ENCODE peak calls at places on chromosome 16, in eight cellular contexts. K is left kidney; J is GM13977; P is activated naive CD4-positive, alpha-beta T cell; D is NCI-H1048; M is fibroblast of mammary gland; S is CD8-positive, alpha-beta T cell; Z is iPS-NIHi11. Q is an unnamed sample.

GRCh38 chr16:3953728-3954410 is 73.4 kb upstream of the CREBBP start:
- DNase-seq in J (no peak), M (no peak), K (no peak), P (no peak), S (no peak), Z (no peak), D (no peak), Q (peak; percentile 48)

GRCh38 chr16:84042879-84043485 is 387 bp upstream of the SLC38A8 start:
- DNase-seq in D (no peak), J (no peak), P (no peak), M (no peak), Z (peak; percentile 70), S (no peak), K (peak; percentile 85), Q (no peak)

GRCh38 chr16:70635356-70636016 is 10.9 kb upstream of the IL34 start:
- DNase-seq in M (peak; percentile 75), D (no peak), S (no peak), J (no peak), K (peak; percentile 50), Z (peak; percentile 72), P (no peak), Q (peak; percentile 83)

GRCh38 chr16:69906838-69907301 is 44.3 kb upstream of the CLEC18A start:
- DNase-seq in D (no peak), P (no peak), Z (no peak), J (no peak), M (peak; percentile 89), S (no peak), K (no peak), Q (peak; percentile 91)

GRCh38 chr16:67699265-67699664 is 19.9 kb downstream of the GFOD2 start:
- DNase-seq in M (no peak), K (peak; percentile 18), S (no peak), Z (no peak), J (no peak), P (no peak), D (no peak), Q (no peak)

GRCh38 chr16:50282955-50283631 is 16.7 kb downstream of the ADCY7 start:
- DNase-seq in Z (no peak), P (no peak), S (no peak), K (peak; percentile 68), M (no peak), D (no peak), J (no peak), Q (no peak)

GRCh38 chr16:4059969-4060368 is 56.3 kb downstream of the ADCY9 start:
- DNase-seq in P (no peak), J (no peak), S (peak; percentile 56), K (no peak), D (no peak), Z (no peak), M (no peak), Q (no peak)

GRCh38 chr16:89505204-89506112 is 2.7 kb upstream of the SPG7 start:
- DNase-seq in D (no peak), K (peak; percentile 82), P (peak; percentile 58), J (peak; percentile 82), M (peak; percentile 99), Z (no peak), S (peak; percentile 91), Q (peak; percentile 57)

GRCh38 chr16:22380529-22380928 is 6.1 kb upstream of the CDR2 start:
- DNase-seq in P (no peak), M (no peak), D (no peak), J (no peak), S (no peak), Z (no peak), K (no peak), Q (no peak)

GRCh38 chr16:20300312-20301097 is 26.8 kb downstream of the GP2 start:
- DNase-seq in M (peak; percentile 51), D (no peak), Z (peak; percentile 83), P (no peak), S (no peak), J (peak; percentile 67), K (peak; percentile 79), Q (peak; percentile 10)

GRCh38 chr16:75238853-75239371 is 12.5 kb downstream of the BCAR1 start:
- DNase-seq in Z (no peak), P (no peak), D (no peak), M (peak; percentile 36), S (no peak), K (no peak), J (no peak), Q (no peak)

GRCh38 chr16:70395345-70395901 is 43.5 kb downstream of the ST3GAL2 start:
- DNase-seq in K (peak; percentile 69), D (no peak), P (no peak), J (peak; percentile 78), Z (peak; percentile 92), S (peak; percentile 76), M (peak; percentile 43), Q (no peak)

GRCh38 chr16:3945751-3946603 is 65.5 kb upstream of the CREBBP start:
- DNase-seq in D (no peak), K (peak; percentile 90), J (no peak), Z (no peak), M (peak; percentile 96), S (no peak), P (no peak), Q (peak; percentile 97)

GRCh38 chr16:58094791-58095574 is 34.2 kb downstream of the CFAP20 start:
- DNase-seq in K (no peak), D (no peak), S (no peak), M (no peak), P (no peak), J (no peak), Z (no peak), Q (no peak)

GRCh38 chr16:57299009-57299718 is 14.7 kb upstream of the PLLP start:
- DNase-seq in D (no peak), S (no peak), M (peak; percentile 78), Z (peak; percentile 50), K (peak; percentile 79), P (no peak), J (peak; percentile 59), Q (no peak)

GRCh38 chr16:70441406-70441990 is 2.6 kb upstream of the ST3GAL2 start:
- DNase-seq in K (no peak), P (no peak), D (no peak), S (no peak), J (no peak), Z (no peak), M (no peak), Q (no peak)

GRCh38 chr16:77233799-77234502 is 34.7 kb downstream of the SYCE1L start:
- DNase-seq in S (no peak), D (no peak), K (no peak), M (no peak), J (no peak), Z (no peak), P (no peak), Q (no peak)

GRCh38 chr16:68436581-68436980 is 11.7 kb downstream of the SMPD3 start:
- DNase-seq in Z (peak; percentile 46), S (no peak), J (no peak), P (no peak), D (no peak), M (peak; percentile 5), K (no peak), Q (no peak)

GRCh38 chr16:83843657-83844056 is 35.9 kb downstream of the HSBP1 start:
- DNase-seq in D (no peak), S (no peak), J (no peak), P (no peak), M (no peak), Z (no peak), K (no peak), Q (no peak)

GRCh38 chr16:50526249-50526648 is 21.9 kb upstream of the NKD1 start:
- DNase-seq in P (no peak), M (no peak), Z (no peak), K (no peak), S (peak; percentile 25), D (no peak), J (no peak), Q (no peak)

GRCh38 chr16:20875358-20875656 is 24.9 kb downstream of the DCUN1D3 start:
- DNase-seq in J (no peak), S (no peak), K (no peak), D (no peak), Z (no peak), M (no peak), P (no peak), Q (no peak)

GRCh38 chr16:67144943-67145342 is 5.9 kb downstream of the B3GNT9 start:
- DNase-seq in J (no peak), S (no peak), P (no peak), Z (no peak), M (no peak), K (no peak), D (no peak), Q (no peak)

GRCh38 chr16:26365555-26365954 is 673.8 kb downstream of the HS3ST4 start:
- DNase-seq in M (no peak), Z (peak; percentile 11), S (no peak), K (peak; percentile 41), P (no peak), J (no peak), D (no peak), Q (no peak)

GRCh38 chr16:78822509-78822908 is 723.1 kb downstream of the WWOX start:
- DNase-seq in S (no peak), M (no peak), J (no peak), K (no peak), Z (no peak), D (no peak), P (no peak), Q (no peak)

GRCh38 chr16:67200491-67200890 is 1.6 kb downstream of the ELMO3 start:
- DNase-seq in D (no peak), Z (no peak), K (no peak), J (no peak), M (no peak), P (no peak), S (no peak), Q (no peak)

GRCh38 chr16:81896902-81897301 is 114.4 kb downstream of the SDR42E1 start:
- DNase-seq in P (no peak), K (no peak), J (no peak), S (no peak), M (no peak), D (no peak), Z (no peak), Q (no peak)

GRCh38 chr16:66961065-66961744 is at the start of gene CES3:
- DNase-seq in Z (peak; percentile 88), P (no peak), J (peak; percentile 73), D (peak; percentile 2), S (peak; percentile 59), K (peak; percentile 88), M (peak; percentile 59), Q (peak; percentile 24)

GRCh38 chr16:84284168-84284722 is 10.4 kb upstream of the WFDC1 start:
- DNase-seq in D (no peak), Z (peak; percentile 66), J (no peak), M (peak; percentile 60), S (no peak), P (no peak), K (peak; percentile 66), Q (no peak)

GRCh38 chr16:88306860-88307545 is 75.8 kb upstream of the ZNF469 start:
- DNase-seq in P (no peak), K (peak; percentile 31), S (no peak), J (no peak), D (no peak), M (peak; percentile 98), Z (no peak), Q (peak; percentile 99)

GRCh38 chr16:81693467-81694303 is 85.4 kb upstream of the PLCG2 start:
- DNase-seq in K (no peak), P (no peak), Z (no peak), M (no peak), J (no peak), S (no peak), D (no peak), Q (peak; percentile 83)

GRCh38 chr16:57519796-57520360 is 16.5 kb downstream of the CCDC102A start:
- DNase-seq in P (peak; percentile 45), M (peak; percentile 57), D (no peak), K (peak; percentile 88), J (peak; percentile 95), S (peak; percentile 90), Z (peak; percentile 92), Q (no peak)

GRCh38 chr16:75236232-75236631 is 15.2 kb downstream of the BCAR1 start:
- DNase-seq in K (no peak), M (no peak), P (no peak), J (no peak), S (no peak), D (no peak), Z (no peak), Q (no peak)

GRCh38 chr16:86868746-86869145 is 290.4 kb downstream of the FOXL1 start:
- DNase-seq in Z (no peak), S (no peak), K (peak; percentile 82), D (no peak), M (no peak), P (no peak), J (no peak), Q (no peak)

GRCh38 chr16:87855852-87856715 is 13.2 kb downstream of the SLC7A5 start:
- DNase-seq in D (no peak), K (no peak), M (peak; percentile 17), S (peak; percentile 65), J (peak; percentile 38), P (no peak), Z (no peak), Q (no peak)